ENCODE peak calls at places on chromosomes 16 and 17, in ten cellular contexts. One of them, this sample, is unnamed.

GRCh38 chr17:59893617-59894100 is 738 bp downstream of the RPS6KB1 start:
- DNase-seq in IMR-90: peak
- DNase-seq in upper lobe of right lung: no peak
- DNase-seq in heart left ventricle: peak
- DNase-seq in cardiac muscle cell: peak
- DNase-seq in psoas muscle: no peak
- DNase-seq in foreskin fibroblast: peak
- DNase-seq in uterus: no peak
- DNase-seq in AG04450: no peak
- DNase-seq in choroid plexus epithelial cell: peak
- DNase-seq in this sample: no peak

GRCh38 chr16:53529529-53529928 is 26.5 kb upstream of the AKTIP start:
- DNase-seq in IMR-90: no peak
- DNase-seq in upper lobe of right lung: no peak
- DNase-seq in heart left ventricle: no peak
- DNase-seq in cardiac muscle cell: no peak
- DNase-seq in psoas muscle: no peak
- DNase-seq in foreskin fibroblast: no peak
- DNase-seq in uterus: no peak
- DNase-seq in AG04450: no peak
- DNase-seq in choroid plexus epithelial cell: no peak
- DNase-seq in this sample: no peak

GRCh38 chr17:47276868-47277267 is 23.2 kb downstream of the ITGB3 start:
- DNase-seq in IMR-90: peak
- DNase-seq in upper lobe of right lung: peak
- DNase-seq in heart left ventricle: peak
- DNase-seq in cardiac muscle cell: peak
- DNase-seq in psoas muscle: peak
- DNase-seq in foreskin fibroblast: peak
- DNase-seq in uterus: peak
- DNase-seq in AG04450: no peak
- DNase-seq in choroid plexus epithelial cell: peak
- DNase-seq in this sample: no peak

GRCh38 chr16:22321340-22322001 is 24.3 kb downstream of the POLR3E start:
- DNase-seq in IMR-90: peak
- DNase-seq in upper lobe of right lung: peak
- DNase-seq in heart left ventricle: no peak
- DNase-seq in cardiac muscle cell: peak
- DNase-seq in psoas muscle: peak
- DNase-seq in foreskin fibroblast: peak
- DNase-seq in uterus: peak
- DNase-seq in AG04450: peak
- DNase-seq in choroid plexus epithelial cell: peak
- DNase-seq in this sample: no peak

GRCh38 chr17:65121916-65122821 is 15.0 kb upstream of the RGS9 start:
- DNase-seq in IMR-90: no peak
- DNase-seq in upper lobe of right lung: no peak
- DNase-seq in heart left ventricle: no peak
- DNase-seq in cardiac muscle cell: no peak
- DNase-seq in psoas muscle: no peak
- DNase-seq in foreskin fibroblast: no peak
- DNase-seq in uterus: no peak
- DNase-seq in AG04450: no peak
- DNase-seq in choroid plexus epithelial cell: no peak
- DNase-seq in this sample: no peak

GRCh38 chr17:48542114-48542955 is 2.6 kb downstream of the HOXB2 start:
- DNase-seq in IMR-90: peak
- DNase-seq in upper lobe of right lung: no peak
- DNase-seq in heart left ventricle: no peak
- DNase-seq in cardiac muscle cell: peak
- DNase-seq in psoas muscle: no peak
- DNase-seq in foreskin fibroblast: peak
- DNase-seq in uterus: peak
- DNase-seq in AG04450: no peak
- DNase-seq in choroid plexus epithelial cell: no peak
- DNase-seq in this sample: no peak

GRCh38 chr17:30113213-30113612 is 3.4 kb upstream of the NSRP1 start:
- DNase-seq in IMR-90: no peak
- DNase-seq in upper lobe of right lung: no peak
- DNase-seq in heart left ventricle: no peak
- DNase-seq in cardiac muscle cell: no peak
- DNase-seq in psoas muscle: no peak
- DNase-seq in foreskin fibroblast: peak
- DNase-seq in uterus: no peak
- DNase-seq in AG04450: no peak
- DNase-seq in choroid plexus epithelial cell: no peak
- DNase-seq in this sample: no peak

GRCh38 chr17:68255731-68256538 is 8.1 kb downstream of the AMZ2 start:
- DNase-seq in IMR-90: no peak
- DNase-seq in upper lobe of right lung: no peak
- DNase-seq in heart left ventricle: no peak
- DNase-seq in cardiac muscle cell: peak
- DNase-seq in psoas muscle: no peak
- DNase-seq in foreskin fibroblast: no peak
- DNase-seq in uterus: no peak
- DNase-seq in AG04450: no peak
- DNase-seq in choroid plexus epithelial cell: no peak
- DNase-seq in this sample: no peak

DNA sequence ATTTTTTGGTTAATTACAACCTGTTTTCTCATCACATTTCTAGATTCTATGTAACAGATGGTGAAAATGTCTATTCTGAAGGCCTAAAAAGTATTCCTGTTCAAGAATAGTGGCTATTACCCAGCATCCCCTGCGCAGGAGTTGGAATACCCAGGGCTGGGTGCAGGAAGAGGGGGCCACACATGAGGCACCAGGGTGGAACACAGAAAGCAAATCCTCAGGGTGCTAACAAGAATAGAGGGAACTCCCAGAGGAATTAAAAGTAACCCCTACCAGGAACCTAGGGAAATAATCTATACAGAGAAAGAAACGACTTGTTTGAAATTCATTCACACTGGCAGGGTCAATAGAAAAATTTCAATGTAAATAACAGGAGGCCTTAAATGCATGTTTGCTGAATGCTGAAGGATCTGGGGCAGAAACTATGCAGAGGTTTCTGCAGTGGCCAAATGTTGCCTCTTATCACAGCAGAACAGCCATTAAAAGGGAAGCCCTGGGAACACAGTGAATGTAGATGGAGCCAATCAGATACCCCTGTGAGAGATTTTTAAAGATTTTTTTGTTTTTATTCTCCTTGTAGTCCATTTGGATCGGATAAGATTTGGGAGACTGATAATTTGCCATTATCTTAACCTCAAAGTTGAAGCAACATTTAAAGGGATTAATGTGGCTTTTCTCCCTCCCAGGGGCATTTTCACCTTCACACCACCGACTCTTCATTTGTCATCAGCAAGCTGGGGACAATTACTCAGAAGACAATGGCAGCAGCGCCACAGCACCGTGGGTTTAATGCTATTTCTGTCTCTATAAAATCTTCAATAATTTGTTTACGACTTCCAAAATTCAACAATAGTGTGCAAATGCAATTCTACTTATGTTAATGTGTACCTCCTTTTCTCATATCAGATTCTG is 196.0 kb upstream of the PSMD7 start:
- DNase-seq in IMR-90: no peak
- DNase-seq in upper lobe of right lung: no peak
- DNase-seq in heart left ventricle: no peak
- DNase-seq in cardiac muscle cell: no peak
- DNase-seq in psoas muscle: no peak
- DNase-seq in foreskin fibroblast: no peak
- DNase-seq in uterus: no peak
- DNase-seq in AG04450: no peak
- DNase-seq in choroid plexus epithelial cell: no peak
- DNase-seq in this sample: no peak
- H3K4me3 ChIP-seq in IMR-90: no peak
- H3K4me3 ChIP-seq in upper lobe of right lung: no peak
- H3K4me3 ChIP-seq in heart left ventricle: no peak
- H3K4me3 ChIP-seq in cardiac muscle cell: no peak
- H3K4me3 ChIP-seq in psoas muscle: no peak
- H3K4me3 ChIP-seq in foreskin fibroblast: no peak
- H3K4me3 ChIP-seq in uterus: no peak
- H3K4me3 ChIP-seq in AG04450: no peak
- H3K4me3 ChIP-seq in choroid plexus epithelial cell: no peak
- H3K4me3 ChIP-seq in this sample: no peak

GRCh38 chr16:4656221-4656620 is 31.6 kb downstream of the MGRN1 start:
- DNase-seq in IMR-90: no peak
- DNase-seq in upper lobe of right lung: no peak
- DNase-seq in heart left ventricle: no peak
- DNase-seq in cardiac muscle cell: no peak
- DNase-seq in psoas muscle: no peak
- DNase-seq in foreskin fibroblast: no peak
- DNase-seq in uterus: no peak
- DNase-seq in AG04450: no peak
- DNase-seq in choroid plexus epithelial cell: no peak
- DNase-seq in this sample: no peak

GRCh38 chr16:4655801-4656200 is 31.2 kb downstream of the MGRN1 start:
- DNase-seq in IMR-90: no peak
- DNase-seq in upper lobe of right lung: no peak
- DNase-seq in heart left ventricle: no peak
- DNase-seq in cardiac muscle cell: no peak
- DNase-seq in psoas muscle: no peak
- DNase-seq in foreskin fibroblast: no peak
- DNase-seq in uterus: no peak
- DNase-seq in AG04450: no peak
- DNase-seq in choroid plexus epithelial cell: no peak
- DNase-seq in this sample: no peak

GRCh38 chr16:4654946-4655590 is 30.4 kb downstream of the MGRN1 start:
- DNase-seq in IMR-90: no peak
- DNase-seq in upper lobe of right lung: no peak
- DNase-seq in heart left ventricle: no peak
- DNase-seq in cardiac muscle cell: no peak
- DNase-seq in psoas muscle: no peak
- DNase-seq in foreskin fibroblast: no peak
- DNase-seq in uterus: no peak
- DNase-seq in AG04450: no peak
- DNase-seq in choroid plexus epithelial cell: no peak
- DNase-seq in this sample: no peak

GRCh38 chr16:4653981-4654380 is 29.4 kb downstream of the MGRN1 start:
- DNase-seq in IMR-90: no peak
- DNase-seq in upper lobe of right lung: peak
- DNase-seq in heart left ventricle: no peak
- DNase-seq in cardiac muscle cell: no peak
- DNase-seq in psoas muscle: no peak
- DNase-seq in foreskin fibroblast: no peak
- DNase-seq in uterus: no peak
- DNase-seq in AG04450: no peak
- DNase-seq in choroid plexus epithelial cell: no peak
- DNase-seq in this sample: no peak

DNA sequence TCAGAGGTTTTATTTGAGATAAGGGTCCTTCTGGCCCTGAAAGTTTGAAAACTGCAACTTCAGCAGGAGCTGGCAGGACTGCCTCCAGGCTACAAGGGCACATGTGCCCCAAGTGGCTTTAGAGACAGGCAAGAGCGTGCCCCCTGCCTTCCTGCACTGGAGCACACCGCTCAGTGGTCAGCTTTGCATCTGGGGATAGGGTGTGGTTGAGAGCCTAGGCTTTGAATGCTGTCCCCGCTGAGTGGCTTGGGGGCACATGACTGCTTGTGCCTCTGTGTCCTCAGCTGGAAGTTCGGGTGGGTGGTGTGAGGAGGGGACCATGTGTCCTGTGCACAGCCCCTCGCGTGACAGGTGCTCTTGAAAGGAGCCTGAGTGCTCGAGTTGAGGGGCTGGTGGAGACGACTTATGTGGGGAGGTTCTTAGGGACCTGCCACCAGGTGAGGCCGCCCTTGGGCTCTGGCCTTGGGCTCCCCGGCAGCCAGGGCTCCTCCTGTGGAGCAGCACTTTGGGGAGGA is 29.8 kb downstream of the MGRN1 start:
- DNase-seq in IMR-90: no peak
- DNase-seq in upper lobe of right lung: peak
- DNase-seq in heart left ventricle: no peak
- DNase-seq in cardiac muscle cell: no peak
- DNase-seq in psoas muscle: no peak
- DNase-seq in foreskin fibroblast: no peak
- DNase-seq in uterus: no peak
- DNase-seq in AG04450: no peak
- DNase-seq in choroid plexus epithelial cell: no peak
- DNase-seq in this sample: no peak
- TF ChIP-seq CTCF in IMR-90: no peak
- TF ChIP-seq CTCF in upper lobe of right lung: no peak
- TF ChIP-seq CTCF in heart left ventricle: no peak
- TF ChIP-seq CTCF in cardiac muscle cell: no peak
- TF ChIP-seq CTCF in psoas muscle: no peak
- TF ChIP-seq CTCF in foreskin fibroblast: no peak
- TF ChIP-seq CTCF in uterus: no peak
- TF ChIP-seq CTCF in AG04450: no peak
- TF ChIP-seq CTCF in choroid plexus epithelial cell: no peak
- TF ChIP-seq CTCF in this sample: no peak

GRCh38 chr17:51013322-51013721 is 107.3 kb downstream of the SPAG9 start:
- DNase-seq in IMR-90: no peak
- DNase-seq in upper lobe of right lung: no peak
- DNase-seq in heart left ventricle: no peak
- DNase-seq in cardiac muscle cell: no peak
- DNase-seq in psoas muscle: no peak
- DNase-seq in foreskin fibroblast: no peak
- DNase-seq in uterus: no peak
- DNase-seq in AG04450: no peak
- DNase-seq in choroid plexus epithelial cell: no peak
- DNase-seq in this sample: no peak

GRCh38 chr17:51014129-51014528 is 106.5 kb downstream of the SPAG9 start:
- DNase-seq in IMR-90: no peak
- DNase-seq in upper lobe of right lung: no peak
- DNase-seq in heart left ventricle: no peak
- DNase-seq in cardiac muscle cell: no peak
- DNase-seq in psoas muscle: no peak
- DNase-seq in foreskin fibroblast: no peak
- DNase-seq in uterus: no peak
- DNase-seq in AG04450: no peak
- DNase-seq in choroid plexus epithelial cell: no peak
- DNase-seq in this sample: no peak

GRCh38 chr17:51016099-51016498 is 104.6 kb downstream of the SPAG9 start:
- DNase-seq in IMR-90: no peak
- DNase-seq in upper lobe of right lung: no peak
- DNase-seq in heart left ventricle: no peak
- DNase-seq in cardiac muscle cell: no peak
- DNase-seq in psoas muscle: no peak
- DNase-seq in foreskin fibroblast: no peak
- DNase-seq in uterus: no peak
- DNase-seq in AG04450: no peak
- DNase-seq in choroid plexus epithelial cell: no peak
- DNase-seq in this sample: no peak

GRCh38 chr17:51015145-51015558 is 105.5 kb downstream of the SPAG9 start:
- DNase-seq in IMR-90: peak
- DNase-seq in upper lobe of right lung: no peak
- DNase-seq in heart left ventricle: no peak
- DNase-seq in cardiac muscle cell: peak
- DNase-seq in psoas muscle: no peak
- DNase-seq in foreskin fibroblast: peak
- DNase-seq in uterus: no peak
- DNase-seq in AG04450: no peak
- DNase-seq in choroid plexus epithelial cell: peak
- DNase-seq in this sample: no peak

DNA sequence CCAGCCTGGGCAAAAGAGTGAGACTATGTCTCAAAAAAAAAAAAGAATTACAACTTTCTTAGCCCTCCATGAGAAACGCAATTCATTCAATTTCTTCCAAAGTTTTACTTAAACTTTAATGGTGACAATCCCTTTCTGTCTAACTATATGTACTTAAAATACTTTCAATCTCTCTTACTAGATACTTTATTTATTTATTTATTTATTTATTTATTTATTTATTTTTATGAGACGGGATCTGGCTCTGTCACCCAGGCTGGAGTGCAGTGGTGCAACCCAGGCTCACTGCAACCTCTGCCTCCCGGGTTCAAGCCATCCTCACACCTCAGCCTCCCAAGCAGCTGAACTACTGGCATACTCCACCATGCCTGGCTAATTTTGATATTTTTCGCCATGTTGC is 108.1 kb downstream of the SPAG9 start:
- DNase-seq in IMR-90: no peak
- DNase-seq in upper lobe of right lung: no peak
- DNase-seq in heart left ventricle: no peak
- DNase-seq in cardiac muscle cell: no peak
- DNase-seq in psoas muscle: no peak
- DNase-seq in foreskin fibroblast: no peak
- DNase-seq in uterus: no peak
- DNase-seq in AG04450: no peak
- DNase-seq in choroid plexus epithelial cell: no peak
- DNase-seq in this sample: no peak
- H3K4me3 ChIP-seq in IMR-90: no peak
- H3K4me3 ChIP-seq in upper lobe of right lung: no peak
- H3K4me3 ChIP-seq in heart left ventricle: no peak
- H3K4me3 ChIP-seq in cardiac muscle cell: no peak
- H3K4me3 ChIP-seq in psoas muscle: no peak
- H3K4me3 ChIP-seq in foreskin fibroblast: no peak
- H3K4me3 ChIP-seq in uterus: no peak
- H3K4me3 ChIP-seq in AG04450: no peak
- H3K4me3 ChIP-seq in choroid plexus epithelial cell: no peak
- H3K4me3 ChIP-seq in this sample: no peak

DNA sequence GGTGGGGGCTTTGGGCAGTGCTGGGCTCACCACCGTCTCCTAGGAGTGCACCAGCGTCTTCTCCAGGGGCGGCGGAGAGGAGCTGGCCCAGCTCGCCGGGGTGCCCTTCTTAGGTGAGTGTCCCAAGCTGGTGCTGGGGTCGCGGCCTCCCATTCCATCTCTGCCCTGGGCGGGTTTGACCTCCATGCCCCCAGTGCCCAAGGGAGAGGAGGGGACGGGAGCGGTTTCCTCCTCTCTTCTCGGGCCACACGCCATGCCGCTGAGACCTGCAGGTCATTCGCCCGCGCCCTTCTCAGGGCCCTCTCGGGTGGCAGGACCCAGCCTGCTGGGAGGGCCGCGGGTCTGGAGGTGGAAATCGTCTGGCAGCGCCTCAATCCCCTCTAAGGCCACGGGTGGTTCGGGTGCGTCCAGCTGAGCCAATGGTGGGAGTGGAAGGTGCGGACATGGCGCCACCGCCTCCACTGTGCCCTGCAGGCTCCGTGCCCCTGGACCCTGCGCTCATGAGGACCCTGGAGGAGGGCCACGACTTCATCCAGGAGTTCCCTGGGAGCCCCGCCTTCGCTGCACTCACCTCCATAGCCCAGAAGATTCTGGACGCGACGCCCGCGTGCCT is 5.3 kb downstream of the IGFALS start:
- DNase-seq in IMR-90: no peak
- DNase-seq in upper lobe of right lung: peak
- DNase-seq in heart left ventricle: peak
- DNase-seq in cardiac muscle cell: no peak
- DNase-seq in psoas muscle: no peak
- DNase-seq in foreskin fibroblast: no peak
- DNase-seq in uterus: no peak
- DNase-seq in AG04450: no peak
- DNase-seq in choroid plexus epithelial cell: no peak
- DNase-seq in this sample: no peak
- TF ChIP-seq CTCF in IMR-90: no peak
- TF ChIP-seq CTCF in upper lobe of right lung: no peak
- TF ChIP-seq CTCF in heart left ventricle: no peak
- TF ChIP-seq CTCF in cardiac muscle cell: no peak
- TF ChIP-seq CTCF in psoas muscle: no peak
- TF ChIP-seq CTCF in foreskin fibroblast: no peak
- TF ChIP-seq CTCF in uterus: no peak
- TF ChIP-seq CTCF in AG04450: no peak
- TF ChIP-seq CTCF in choroid plexus epithelial cell: no peak
- TF ChIP-seq CTCF in this sample: no peak